ENCODE peak calls at places on chromosomes 1 and 21, in seven cellular contexts. Q is progenitor cell of endocrine pancreas, B is foreskin fibroblast, C is breast epithelium, N is fibroblast of pulmonary artery, P is glutamatergic neuron, Y is brain microvascular endothelial cell. V is an unnamed sample.

GRCh38 chr1:93591833-93592635 is 89.6 kb downstream of the BCAR3 start:
- DNase-seq in Q (peak; percentile 27), C (no peak), Y (no peak), N (no peak), B (no peak), P (peak; percentile 81), V (no peak)

GRCh38 chr1:94819945-94820746 is at the start of gene SLC44A3:
- DNase-seq in N (peak; percentile 50), C (peak; percentile 37), P (peak; percentile 75), Q (peak; percentile 59), Y (no peak), B (peak; percentile 16), V (no peak)

GRCh38 chr1:176055398-176055797 is 151.7 kb downstream of the COP1 start:
- DNase-seq in C (no peak), Q (no peak), N (no peak), Y (no peak), B (no peak), P (no peak), V (no peak)

GRCh38 chr21:32212116-32212515 is 66.7 kb downstream of the MIS18A start:
- DNase-seq in Y (no peak), N (no peak), B (no peak), P (no peak), C (no peak), Q (no peak), V (no peak)

GRCh38 chr1:92482404-92482664 is 4.4 kb downstream of the GFI1 start:
- DNase-seq in Q (no peak), C (no peak), P (no peak), N (no peak), Y (no peak), B (no peak), V (no peak)

GRCh38 chr1:162854245-162854860 is 6.6 kb downstream of the CCDC190 start:
- DNase-seq in N (peak; percentile 88), C (peak; percentile 20), Y (peak; percentile 90), Q (peak; percentile 14), B (peak; percentile 75), P (peak; percentile 66), V (peak; percentile 49)

GRCh38 chr1:21531243-21531642 is 22.0 kb downstream of the ALPL start:
- DNase-seq in N (no peak), P (no peak), B (no peak), Q (no peak), C (no peak), Y (no peak), V (no peak)

GRCh38 chr1:213776974-213777373 is 210.8 kb upstream of the PROX1 start:
- DNase-seq in Q (no peak), P (no peak), C (no peak), N (no peak), B (no peak), Y (no peak), V (no peak)

GRCh38 chr1:182685186-182685585 is 799 bp upstream of the RGS8 start:
- DNase-seq in Q (no peak), P (no peak), N (no peak), B (no peak), C (no peak), Y (no peak), V (no peak)

GRCh38 chr1:27436204-27437159 is 44.1 kb downstream of the GPR3 start:
- DNase-seq in C (no peak), P (no peak), Y (peak; percentile 45), Q (no peak), N (peak; percentile 58), B (peak; percentile 24), V (peak; percentile 53)

GRCh38 chr1:41022424-41022823 is 899 bp upstream of the SLFNL1 start:
- DNase-seq in B (no peak), N (no peak), Q (no peak), C (no peak), Y (no peak), P (no peak), V (no peak)

GRCh38 chr1:41024953-41025352 is 3.4 kb upstream of the SLFNL1 start:
- DNase-seq in C (no peak), P (peak; percentile 30), B (no peak), Y (no peak), N (no peak), Q (no peak), V (no peak)

GRCh38 chr1:41021526-41022308 is at the start of gene SLFNL1:
- DNase-seq in N (peak; percentile 48), Y (no peak), P (peak; percentile 28), C (no peak), Q (no peak), B (peak; percentile 20), V (no peak)

GRCh38 chr1:41025979-41026819 is 4.7 kb upstream of the SLFNL1 start:
- DNase-seq in B (no peak), Q (no peak), Y (no peak), N (no peak), P (no peak), C (no peak), V (no peak)

DNA sequence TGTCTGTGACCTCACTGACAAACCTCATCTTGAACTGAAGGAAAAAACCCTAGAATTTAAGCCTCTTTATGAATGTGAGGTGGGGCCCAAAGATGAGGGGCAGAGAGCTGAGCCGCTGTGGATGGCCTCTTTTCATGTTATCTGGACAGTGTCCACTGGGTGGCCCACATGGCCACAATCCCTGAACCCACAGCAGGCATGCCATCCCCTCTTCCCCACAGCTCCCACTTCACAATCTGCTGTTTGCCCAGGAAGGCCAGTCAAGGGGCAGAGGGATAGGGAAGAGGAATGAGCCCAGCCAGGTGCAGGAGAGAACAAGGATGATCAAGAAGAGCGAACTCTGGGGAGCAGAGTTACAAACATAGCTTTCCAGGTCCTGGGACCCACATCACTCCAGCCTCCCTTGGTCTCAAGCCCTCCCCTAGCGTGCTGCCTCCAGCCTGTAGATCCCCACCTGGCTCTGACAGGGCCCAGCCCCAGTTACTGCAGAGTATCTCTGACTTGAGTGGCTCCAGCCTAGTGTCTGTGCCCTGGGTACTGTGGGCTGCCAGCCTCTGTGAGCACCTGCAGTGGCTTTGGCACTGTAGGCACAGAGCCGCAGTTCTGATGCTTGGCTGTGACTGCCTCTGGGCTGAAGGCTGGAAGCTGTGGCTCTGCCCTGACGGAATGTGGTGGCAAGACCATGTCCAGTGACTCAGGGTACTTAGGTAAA is 1.9 kb upstream of the SLFNL1 start:
- DNase-seq in N (peak; percentile 35), Y (no peak), B (peak; percentile 12), P (peak; percentile 25), Q (no peak), C (no peak), V (no peak)
- TF ChIP-seq CTCF in N (peak; percentile 45), Y (peak; percentile 66), B (peak; percentile 28), P (peak; percentile 35), Q (peak; percentile 30), C (no peak), V (no peak)

DNA sequence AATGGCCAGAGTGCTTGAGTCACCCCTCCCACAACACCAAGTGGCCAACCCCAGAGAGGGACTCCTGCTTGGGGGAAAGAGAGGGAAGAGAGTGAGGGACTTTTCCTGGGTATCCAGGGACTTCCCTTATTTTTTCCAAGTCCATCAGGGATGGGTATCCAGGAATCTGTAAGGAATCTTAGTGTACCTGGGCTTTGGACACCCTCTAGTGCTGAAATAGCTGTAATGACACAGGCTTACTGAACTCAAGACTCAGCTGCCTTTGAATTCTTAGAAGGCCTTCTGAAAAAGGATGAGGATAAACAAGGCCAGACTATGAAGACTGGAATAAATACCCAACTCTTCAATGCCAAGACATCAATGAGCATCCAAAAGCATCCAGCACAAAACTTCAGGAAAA is 12.0 kb downstream of the TSHB start:
- DNase-seq in N (peak; percentile 24), Q (no peak), P (no peak), Y (no peak), C (no peak), B (no peak), V (no peak)
- TF ChIP-seq CTCF in N (peak; percentile 34), Q (peak; percentile 58), P (peak; percentile 45), Y (peak; percentile 48), C (no peak), B (peak; percentile 24), V (no peak)

DNA sequence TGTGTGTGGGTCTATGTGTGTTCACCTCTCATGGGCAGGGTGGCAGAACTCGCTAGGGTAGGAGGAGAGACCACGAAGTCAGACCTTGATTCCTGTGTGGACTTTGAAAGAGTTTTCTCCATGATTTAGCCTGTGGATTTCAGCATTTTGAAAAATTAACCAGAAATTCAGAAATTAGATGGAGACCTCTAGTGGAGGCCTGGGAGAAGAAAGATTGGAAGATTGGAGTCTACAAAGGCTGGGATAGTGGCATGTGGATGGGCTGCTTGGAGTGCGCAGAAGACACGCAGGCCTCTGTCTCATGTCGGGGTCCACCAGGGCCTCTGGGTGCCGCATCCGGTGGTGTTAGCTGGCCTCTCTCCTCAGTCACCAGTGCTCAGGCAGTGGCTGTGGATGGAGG is 18.9 kb upstream of the IGSF5 start:
- DNase-seq in Y (no peak), N (no peak), P (no peak), Q (no peak), B (no peak), C (no peak), V (no peak)
- TF ChIP-seq CTCF in Y (peak; percentile 43), N (no peak), P (no peak), Q (peak; percentile 13), B (peak; percentile 39), C (no peak), V (no peak)

DNA sequence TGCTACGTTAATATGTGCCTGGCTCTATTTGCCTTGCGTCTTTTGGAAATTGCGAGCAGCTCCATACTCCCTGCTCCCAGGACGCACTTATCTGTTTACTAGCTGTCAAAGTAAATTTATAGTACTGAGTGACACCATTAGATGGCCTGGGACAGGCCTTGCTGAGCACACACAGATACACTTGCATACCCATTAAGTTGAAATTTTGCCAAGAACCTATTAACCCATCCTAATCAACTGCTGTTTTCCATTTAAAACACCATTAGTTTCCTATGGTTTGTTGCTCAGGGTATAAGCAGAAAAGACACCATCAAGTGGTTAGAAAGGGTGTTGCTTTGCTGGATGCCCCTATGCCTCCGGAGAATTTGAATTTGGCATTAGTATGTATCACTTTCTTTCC is 187.3 kb downstream of the SLC44A5 start:
- DNase-seq in B (no peak), Y (no peak), C (no peak), Q (no peak), P (no peak), N (no peak), V (no peak)
- TF ChIP-seq CTCF in B (no peak), Y (no peak), C (no peak), Q (peak; percentile 43), P (peak; percentile 29), N (no peak), V (no peak)

DNA sequence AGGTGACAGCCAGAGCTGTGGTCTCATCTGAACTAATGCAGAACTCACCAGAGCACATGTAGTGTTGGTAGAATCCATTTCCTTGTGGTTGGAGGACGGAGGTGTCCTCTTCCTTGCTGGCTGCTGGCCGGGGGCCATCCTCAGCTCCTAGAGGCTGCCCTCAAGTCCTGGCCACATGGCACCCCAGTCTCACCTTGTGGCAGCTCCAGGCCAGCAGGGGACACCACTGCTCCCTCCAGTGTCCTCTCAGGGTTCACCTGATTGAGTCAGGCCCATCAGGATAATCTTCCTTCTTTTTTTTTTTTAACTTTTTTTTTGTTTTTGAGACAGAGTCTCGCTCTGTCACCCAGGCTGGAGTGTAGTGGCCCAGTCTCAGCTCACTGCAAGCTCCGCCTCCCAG is 2.9 kb downstream of the KCNE1 start:
- DNase-seq in P (no peak), N (no peak), C (no peak), B (no peak), Q (no peak), Y (no peak), V (no peak)
- TF ChIP-seq CTCF in P (no peak), N (peak; percentile 12), C (no peak), B (peak; percentile 19), Q (no peak), Y (peak; percentile 39), V (peak; percentile 33)

GRCh38 chr1:3530086-3530930 is 75.8 kb downstream of the ARHGEF16 start:
- DNase-seq in C (no peak), Q (peak; percentile 51), N (no peak), B (no peak), Y (no peak), P (peak; percentile 53), V (no peak)
- TF ChIP-seq CTCF in C (peak; percentile 20), Q (no peak), N (no peak), B (no peak), Y (peak; percentile 5), P (no peak), V (no peak)

V was measured in CD14-positive monocyte.